ENCODE peak calls at places on chromosome 2, in nine cellular contexts. A is cardiac fibroblast, Z is EL, M is sciatic nerve, J is MM.1S, T is mammary epithelial cell, R is GM12864, P is GM10248, L is MCF 10A. F is an unnamed sample.

GRCh38 chr2:144515694-144516416 is 4.1 kb downstream of the ZEB2 start:
- DNase-seq in A (peak; percentile 77), Z (peak; percentile 65), M (peak; percentile 82), J (no peak), T (no peak), R (no peak), P (no peak), L (no peak), F (no peak)

GRCh38 chr2:715847-716573 is 38.8 kb upstream of the TMEM18 start:
- DNase-seq in A (peak; percentile 11), Z (no peak), M (no peak), J (no peak), T (no peak), R (no peak), P (no peak), L (peak; percentile 20), F (no peak)

GRCh38 chr2:98324181-98324580 is 22.1 kb upstream of the CNGA3 start:
- DNase-seq in A (peak; percentile 54), Z (peak; percentile 52), M (no peak), J (no peak), T (no peak), R (no peak), P (no peak), L (no peak), F (no peak)

GRCh38 chr2:147382322-147382948 is 462.4 kb upstream of the ACVR2A start:
- DNase-seq in A (no peak), Z (no peak), M (no peak), J (no peak), T (peak; percentile 97), R (no peak), P (no peak), L (peak; percentile 91), F (peak; percentile 33)

GRCh38 chr2:29377788-29378187 is 262.6 kb downstream of the CLIP4 start:
- DNase-seq in A (no peak), Z (no peak), M (no peak), J (no peak), T (no peak), R (no peak), P (no peak), L (no peak), F (no peak)

GRCh38 chr2:138182913-138183312 is 218.6 kb downstream of the HNMT start:
- DNase-seq in A (peak; percentile 40), Z (no peak), M (no peak), J (no peak), T (no peak), R (no peak), P (no peak), L (no peak), F (no peak)

GRCh38 chr2:36650031-36650430 is 46.5 kb upstream of the VIT start:
- DNase-seq in A (peak; percentile 85), Z (peak; percentile 81), M (no peak), J (peak; percentile 48), T (peak; percentile 76), R (peak; percentile 13), P (peak; percentile 50), L (peak; percentile 93), F (no peak)

GRCh38 chr2:34851804-34852203 is 1252.7 kb upstream of the FAM98A start:
- DNase-seq in A (no peak), Z (no peak), M (no peak), J (no peak), T (no peak), R (no peak), P (no peak), L (no peak), F (no peak)